ENCODE peak calls at places on chromosome 17, in nine cellular contexts. M, E, F, I, A, S, H, K and W are unnamed samples.

GRCh38 chr17:7588553-7589203 is 1.2 kb downstream of the SOX15 start:
- DNase-seq in M (no peak), E (no peak), F (no peak), I (no peak), A (no peak), S (no peak), H (no peak), K (no peak), W (no peak)

GRCh38 chr17:5770556-5771270 is 186.4 kb upstream of the NLRP1 start:
- DNase-seq in M (no peak), E (no peak), F (no peak), I (no peak), A (no peak), S (peak), H (no peak), K (no peak), W (no peak)

GRCh38 chr17:61389670-61390478 is 9.8 kb upstream of the TBX2 start:
- DNase-seq in M (peak), E (no peak), F (peak), I (no peak), A (no peak), S (peak), H (no peak), K (no peak), W (no peak)

GRCh38 chr17:77143306-77143705 is 2.5 kb downstream of the SEC14L1 start:
- DNase-seq in M (no peak), E (no peak), F (no peak), I (no peak), A (no peak), S (no peak), H (no peak), K (no peak), W (no peak)

GRCh38 chr17:68512967-68513474 is 791 bp downstream of the PRKAR1A start:
- DNase-seq in M (peak), E (no peak), F (peak), I (no peak), A (peak), S (peak), H (no peak), K (no peak), W (no peak)

GRCh38 chr17:55734128-55734781 is 11.6 kb upstream of the TMEM100 start:
- DNase-seq in M (peak), E (no peak), F (no peak), I (no peak), A (no peak), S (peak), H (no peak), K (no peak), W (no peak)

GRCh38 chr17:7014995-7015586 is 2.7 kb downstream of the RNASEK start:
- DNase-seq in M (peak), E (no peak), F (peak), I (no peak), A (peak), S (no peak), H (no peak), K (no peak), W (peak)

GRCh38 chr17:37284198-37284597 is 91.6 kb upstream of the C17orf78 start:
- DNase-seq in M (no peak), E (no peak), F (no peak), I (no peak), A (no peak), S (no peak), H (no peak), K (no peak), W (no peak)

GRCh38 chr17:82200743-82201497 is 11.7 kb downstream of the CCDC57 start:
- DNase-seq in M (no peak), E (no peak), F (no peak), I (no peak), A (no peak), S (no peak), H (no peak), K (no peak), W (peak)

GRCh38 chr17:67068999-67069398 is 24.6 kb downstream of the CACNG1 start:
- DNase-seq in M (peak), E (no peak), F (no peak), I (no peak), A (no peak), S (no peak), H (no peak), K (no peak), W (no peak)

GRCh38 chr17:81101614-81102306 is 63.5 kb upstream of the PVALEF start:
- DNase-seq in M (peak), E (peak), F (peak), I (peak), A (peak), S (peak), H (peak), K (no peak), W (peak)

GRCh38 chr17:5203908-5204294 is 12.2 kb upstream of the ZNF594 start:
- DNase-seq in M (peak), E (no peak), F (no peak), I (no peak), A (no peak), S (no peak), H (no peak), K (no peak), W (no peak)

GRCh38 chr17:65557349-65558310 is 3.8 kb downstream of the AXIN2 start:
- DNase-seq in M (peak), E (no peak), F (no peak), I (no peak), A (peak), S (no peak), H (no peak), K (no peak), W (no peak)

GRCh38 chr17:6910987-6911603 is 79.6 kb upstream of the TEKT1 start:
- DNase-seq in M (peak), E (no peak), F (no peak), I (no peak), A (no peak), S (peak), H (no peak), K (no peak), W (no peak)

GRCh38 chr17:4795168-4795567 is 796 bp upstream of the PSMB6 start:
- DNase-seq in M (no peak), E (no peak), F (no peak), I (no peak), A (no peak), S (no peak), H (no peak), K (no peak), W (no peak)

DNA sequence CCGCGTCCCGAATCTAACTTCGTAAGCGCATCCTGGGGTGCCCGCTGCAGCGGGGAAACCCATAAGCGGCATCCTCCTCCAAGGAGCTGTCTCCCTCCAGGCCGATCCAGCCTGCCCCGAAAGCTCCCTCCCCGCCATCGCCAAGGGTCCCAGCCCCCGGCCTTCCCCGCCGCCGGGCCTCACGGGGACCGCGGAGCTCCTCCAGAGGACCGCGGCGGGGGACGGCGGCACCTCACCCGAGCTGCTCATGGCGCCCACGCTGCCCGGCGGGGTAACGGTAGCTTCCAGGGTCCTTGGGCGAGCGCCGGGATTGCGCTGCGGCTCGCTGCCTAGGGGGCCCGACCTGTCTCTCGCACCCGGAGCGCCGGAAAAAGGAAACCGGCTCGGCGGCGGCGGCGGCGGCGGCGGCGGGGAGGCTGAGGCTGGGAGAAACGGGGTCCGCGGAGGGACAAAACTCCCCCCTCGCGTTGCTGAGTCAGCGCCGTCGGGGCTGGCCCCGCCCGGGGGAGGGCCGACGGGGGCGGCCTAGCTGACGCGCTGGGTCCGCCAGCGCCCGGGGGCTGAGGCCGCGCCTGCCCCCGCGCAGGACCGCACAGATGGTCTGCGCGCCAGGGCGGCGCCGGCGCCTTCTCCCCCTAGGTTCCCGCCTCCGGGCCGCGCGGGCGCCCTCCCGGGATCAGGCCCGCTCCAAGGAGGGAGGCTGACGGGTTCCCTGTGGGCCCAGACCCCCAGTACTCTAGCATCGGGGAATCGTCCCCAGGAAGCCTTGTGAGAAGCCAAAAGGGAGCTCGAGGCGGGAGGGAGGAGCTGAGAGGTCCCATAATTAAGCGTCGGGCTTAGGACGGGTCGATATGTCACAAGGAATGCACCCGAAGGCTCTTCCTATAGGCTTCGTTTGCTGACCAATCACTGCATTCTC is at the start of gene BLMH:
- DNase-seq in M (peak), E (peak), F (peak), I (peak), A (peak), S (peak), H (peak), K (peak), W (peak)
- TF ChIP-seq POLR2A in M (peak), E (peak), F (peak), I (peak), A (peak), S (peak), H (peak), K (peak), W (peak)

DNA sequence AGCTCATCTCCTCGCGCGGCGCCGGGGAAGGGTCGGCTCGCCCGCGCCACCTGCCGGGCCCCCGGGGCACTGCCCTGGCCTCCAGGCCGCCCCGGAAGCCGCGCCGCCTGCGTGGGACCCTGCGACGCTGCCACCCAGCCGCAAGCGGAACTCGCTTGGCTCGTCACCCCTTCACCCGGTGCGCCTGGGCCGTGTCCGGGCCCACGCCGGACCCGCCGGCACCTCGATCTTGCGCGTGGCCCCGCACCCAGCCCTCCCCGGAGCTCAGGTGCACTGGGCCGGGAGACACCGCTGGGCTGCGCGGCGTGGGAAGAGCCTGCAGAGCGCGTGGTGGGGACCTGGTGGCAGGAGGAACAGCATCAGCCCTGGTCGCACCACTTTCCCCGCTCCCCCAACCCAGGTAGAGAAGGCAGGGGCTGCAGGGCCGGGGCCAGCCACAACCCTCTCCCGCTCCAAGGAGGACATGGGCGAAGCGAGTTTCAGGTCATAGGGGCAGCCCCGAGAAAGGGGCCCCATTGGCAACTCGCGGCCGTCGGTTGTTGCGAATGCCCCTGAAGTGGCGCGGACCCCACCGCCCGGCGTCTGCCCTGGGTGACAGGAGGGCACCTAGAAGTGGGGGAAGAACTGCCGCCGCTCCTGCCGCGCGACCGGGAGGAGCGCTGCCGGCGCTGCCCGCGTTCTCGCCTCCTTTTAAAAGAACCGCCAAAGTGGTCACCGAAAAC is 363 bp upstream of the MIF4GD start:
- DNase-seq in M (no peak), E (peak), F (peak), I (peak), A (peak), S (peak), H (peak), K (no peak), W (peak)
- TF ChIP-seq POLR2A in M (no peak), E (no peak), F (peak), I (no peak), A (no peak), S (no peak), H (peak), K (no peak), W (no peak)

GRCh38 chr17:8941520-8941919 is 24.0 kb downstream of the PIK3R5 start:
- DNase-seq in M (no peak), E (no peak), F (peak), I (no peak), A (no peak), S (no peak), H (peak), K (no peak), W (no peak)
- TF ChIP-seq POLR2A in M (no peak), E (no peak), F (no peak), I (no peak), A (no peak), S (no peak), H (peak), K (no peak), W (no peak)

GRCh38 chr17:40317880-40318834 is 9.2 kb downstream of the RARA start:
- DNase-seq in M (peak), E (peak), F (peak), I (peak), A (peak), S (peak), H (peak), K (peak), W (peak)
- TF ChIP-seq POLR2A in M (peak), E (peak), F (peak), I (peak), A (peak), S (peak), H (peak), K (peak), W (peak)

GRCh38 chr17:64499805-64500486 is 3.1 kb upstream of the POLG2 start:
- DNase-seq in M (peak), E (no peak), F (no peak), I (no peak), A (no peak), S (no peak), H (no peak), K (no peak), W (no peak)
- TF ChIP-seq POLR2A in M (no peak), E (no peak), F (peak), I (no peak), A (peak), S (no peak), H (peak), K (no peak), W (no peak)

GRCh38 chr17:11991461-11991860 is 5.8 kb downstream of the ZNF18 start:
- DNase-seq in M (no peak), E (no peak), F (no peak), I (no peak), A (no peak), S (no peak), H (no peak), K (no peak), W (no peak)

GRCh38 chr17:11999715-12000114 is 2.4 kb upstream of the ZNF18 start:
- DNase-seq in M (no peak), E (no peak), F (no peak), I (no peak), A (no peak), S (no peak), H (no peak), K (no peak), W (no peak)

GRCh38 chr17:11996722-11997146 is 541 bp downstream of the ZNF18 start:
- DNase-seq in M (peak), E (no peak), F (peak), I (no peak), A (peak), S (peak), H (no peak), K (peak), W (peak)

GRCh38 chr17:11997972-11998233 is 628 bp upstream of the ZNF18 start:
- DNase-seq in M (no peak), E (no peak), F (no peak), I (no peak), A (no peak), S (no peak), H (no peak), K (no peak), W (no peak)

GRCh38 chr17:11997147-11997971 is at the start of gene ZNF18:
- DNase-seq in M (peak), E (peak), F (peak), I (peak), A (peak), S (peak), H (peak), K (peak), W (peak)
- TF ChIP-seq POLR2A in M (peak), E (peak), F (peak), I (peak), A (peak), S (peak), H (peak), K (peak), W (peak)

DNA sequence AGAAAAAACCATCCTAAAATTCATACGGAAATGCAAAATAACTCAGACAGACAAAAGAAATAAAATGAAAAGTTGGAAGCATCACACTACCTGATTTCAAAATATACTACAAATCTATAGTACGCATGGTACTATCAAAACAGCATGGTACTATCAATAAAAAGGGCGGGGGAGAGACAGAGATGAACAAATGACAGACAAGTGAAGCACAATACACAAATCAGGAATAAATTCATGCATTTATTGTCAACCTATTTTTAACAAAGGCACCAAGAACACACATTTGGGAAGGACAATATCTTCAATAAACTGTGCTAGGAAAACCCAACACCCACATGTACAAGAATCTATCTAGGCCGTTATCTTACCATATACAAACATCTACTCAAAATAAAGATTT is 207.4 kb upstream of the WSB1 start:
- DNase-seq in M (no peak), E (no peak), F (no peak), I (no peak), A (no peak), S (no peak), H (no peak), K (no peak), W (no peak)
- TF ChIP-seq POLR2A in M (no peak), E (no peak), F (no peak), I (no peak), A (no peak), S (no peak), H (no peak), K (no peak), W (no peak)

DNA sequence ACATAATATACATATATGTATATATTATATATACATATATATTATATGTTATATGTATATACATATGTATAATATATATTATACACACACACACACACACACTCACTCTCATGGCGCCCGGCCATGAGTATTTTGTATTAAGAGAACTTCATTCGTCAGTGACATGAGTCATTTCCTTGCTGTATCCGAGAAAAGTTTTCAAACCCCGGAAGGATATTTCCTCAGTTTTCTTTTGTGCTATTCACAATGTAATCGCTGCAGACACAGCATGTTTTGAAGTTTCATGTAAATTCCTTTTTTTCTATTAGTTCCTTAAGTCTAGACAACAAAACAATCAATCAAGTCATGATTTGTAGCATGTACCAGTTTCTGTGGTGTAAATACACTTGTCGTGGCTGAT is 33.3 kb downstream of the OR1D5 start:
- DNase-seq in M (peak), E (no peak), F (no peak), I (no peak), A (no peak), S (peak), H (no peak), K (no peak), W (peak)
- TF ChIP-seq POLR2A in M (no peak), E (no peak), F (no peak), I (no peak), A (no peak), S (peak), H (no peak), K (no peak), W (no peak)